ENCODE peak calls at places on chromosome 7, in nine cellular contexts. X is hepatocyte; N is CD4-positive, CD25-positive, alpha-beta regulatory T cell; I is body of pancreas; O is tibial artery; P is gastrocnemius medialis; V is right lobe of liver; E is spleen; W is heart left ventricle. K is an unnamed sample.

GRCh38 chr7:28136420-28136819 is 44.2 kb downstream of the JAZF1 start:
- DNase-seq in V (no peak), P (no peak), N (no peak), X (no peak), I (no peak), O (no peak), W (no peak), E (no peak), K (no peak)

GRCh38 chr7:108010377-108010776 is 7.4 kb upstream of the LAMB1 start:
- DNase-seq in V (no peak), W (no peak), I (no peak), E (no peak), O (no peak), N (no peak), P (no peak), X (no peak), K (no peak)

GRCh38 chr7:135758531-135758932 is 9.9 kb upstream of the FAM180A start:
- DNase-seq in I (no peak), V (no peak), X (no peak), N (no peak), W (peak), E (no peak), P (no peak), O (peak), K (peak)

GRCh38 chr7:91946549-91946948 is 5.9 kb downstream of the AKAP9 start:
- DNase-seq in X (no peak), V (no peak), W (no peak), O (no peak), N (no peak), P (no peak), I (no peak), E (no peak), K (no peak)

GRCh38 chr7:67470256-67470751 is 473.7 kb downstream of the TYW1 start:
- DNase-seq in P (no peak), E (no peak), I (no peak), W (no peak), X (peak), O (no peak), V (no peak), N (no peak), K (no peak)

GRCh38 chr7:134646425-134647305 is at the start of gene BPGM:
- DNase-seq in O (peak), P (peak), W (peak), X (peak), V (peak), I (peak), N (peak), E (peak), K (peak)

GRCh38 chr7:156169474-156170370 is 357.5 kb upstream of the SHH start:
- DNase-seq in E (no peak), P (no peak), I (no peak), O (no peak), V (no peak), N (no peak), X (no peak), W (no peak), K (no peak)

GRCh38 chr7:157409753-157410727 is 73.2 kb downstream of the DNAJB6 start:
- DNase-seq in O (no peak), E (peak), W (no peak), X (no peak), V (no peak), N (no peak), P (no peak), I (no peak), K (no peak)

GRCh38 chr7:134546903-134547737 is 1.8 kb upstream of the AKR1B15 start:
- DNase-seq in V (peak), X (peak), N (peak), O (peak), P (peak), W (peak), I (peak), E (peak), K (peak)

GRCh38 chr7:135859548-135859947 is 110.9 kb upstream of the FAM180A start:
- DNase-seq in O (no peak), I (no peak), E (no peak), P (no peak), X (no peak), N (no peak), V (no peak), W (no peak), K (no peak)

GRCh38 chr7:15783971-15784693 is 97.6 kb upstream of the MEOX2 start:
- DNase-seq in V (no peak), I (no peak), W (no peak), O (no peak), N (no peak), X (no peak), P (no peak), E (no peak), K (no peak)

GRCh38 chr7:24587853-24588252 is 14.6 kb downstream of the PALS2 start:
- DNase-seq in E (no peak), O (no peak), W (no peak), V (no peak), P (no peak), X (no peak), I (no peak), N (peak), K (peak)

GRCh38 chr7:133040617-133041016 is 41.3 kb downstream of the CHCHD3 start:
- DNase-seq in I (no peak), O (no peak), N (no peak), W (no peak), E (no peak), V (no peak), P (no peak), X (no peak), K (no peak)

GRCh38 chr7:117251687-117252086 is 71.2 kb downstream of the WNT2 start:
- DNase-seq in E (no peak), P (no peak), N (no peak), X (no peak), I (no peak), V (no peak), W (no peak), O (no peak), K (no peak)

GRCh38 chr7:155455132-155455693 is 2.7 kb upstream of the EN2 start:
- DNase-seq in I (no peak), N (no peak), O (no peak), X (no peak), P (no peak), V (no peak), W (no peak), E (peak), K (no peak)

GRCh38 chr7:155071121-155071651 is 1.1 kb downstream of the HTR5A start:
- DNase-seq in W (no peak), E (no peak), V (no peak), P (no peak), N (no peak), I (no peak), X (no peak), O (no peak), K (no peak)

GRCh38 chr7:95596183-95597135 is at the start of gene PDK4:
- DNase-seq in O (peak), X (peak), P (peak), I (peak), W (peak), N (no peak), V (peak), E (peak), K (peak)

GRCh38 chr7:49001610-49002033 is 77.3 kb downstream of the CDC14C start:
- DNase-seq in E (no peak), P (no peak), N (no peak), X (peak), I (peak), W (peak), O (no peak), V (no peak), K (peak)

GRCh38 chr7:124009321-124009720 is 23.5 kb downstream of the TMEM229A start:
- DNase-seq in X (no peak), O (no peak), E (no peak), N (no peak), I (no peak), V (no peak), W (no peak), P (no peak), K (no peak)

GRCh38 chr7:128963327-128963757 is 25.6 kb downstream of the IRF5 start:
- DNase-seq in N (no peak), O (no peak), X (no peak), I (no peak), V (no peak), P (no peak), W (no peak), E (no peak), K (no peak)

GRCh38 chr7:20825555-20825954 is 38.9 kb upstream of the SP8 start:
- DNase-seq in X (no peak), I (no peak), E (no peak), P (no peak), W (no peak), O (no peak), V (no peak), N (no peak), K (no peak)

GRCh38 chr7:70588610-70589009 is 543.3 kb upstream of the GALNT17 start:
- DNase-seq in V (no peak), P (no peak), I (no peak), N (no peak), X (no peak), O (no peak), E (no peak), W (no peak), K (no peak)

GRCh38 chr7:20330176-20330796 is 414 bp upstream of the ITGB8 start:
- DNase-seq in P (peak), W (peak), V (peak), X (peak), E (peak), N (no peak), O (peak), I (peak), K (no peak)

GRCh38 chr7:80357530-80357929 is 154.3 kb downstream of the GNAT3 start:
- DNase-seq in W (no peak), P (no peak), V (no peak), I (no peak), E (no peak), N (no peak), O (no peak), X (no peak), K (no peak)

GRCh38 chr7:150451097-150451793 is 815 bp downstream of the GIMAP8 start:
- DNase-seq in O (peak), V (peak), P (peak), W (peak), E (peak), N (peak), X (no peak), I (no peak), K (no peak)

GRCh38 chr7:6231184-6231583 is 41.2 kb downstream of the CYTH3 start:
- DNase-seq in W (no peak), P (no peak), N (no peak), O (no peak), X (no peak), I (no peak), V (no peak), E (no peak), K (no peak)

GRCh38 chr7:6228865-6229264 is 43.6 kb downstream of the CYTH3 start:
- DNase-seq in N (no peak), E (no peak), V (no peak), W (no peak), X (peak), I (no peak), P (no peak), O (no peak), K (no peak)

GRCh38 chr7:6226194-6226799 is 46.1 kb downstream of the CYTH3 start:
- DNase-seq in E (no peak), I (no peak), W (no peak), X (no peak), O (no peak), N (no peak), V (no peak), P (no peak), K (no peak)

GRCh38 chr7:6227294-6227846 is 45.1 kb downstream of the CYTH3 start:
- DNase-seq in E (no peak), N (no peak), V (no peak), P (no peak), X (peak), O (no peak), I (no peak), W (peak), K (no peak)

GRCh38 chr7:6228363-6228762 is 44.1 kb downstream of the CYTH3 start:
- DNase-seq in O (no peak), V (no peak), X (no peak), N (no peak), E (no peak), W (peak), P (no peak), I (no peak), K (no peak)
- H3K4me3 ChIP-seq in O (peak), V (no peak), X (no peak), N (no peak), E (no peak), W (no peak), P (no peak), I (no peak), K (no peak)

DNA sequence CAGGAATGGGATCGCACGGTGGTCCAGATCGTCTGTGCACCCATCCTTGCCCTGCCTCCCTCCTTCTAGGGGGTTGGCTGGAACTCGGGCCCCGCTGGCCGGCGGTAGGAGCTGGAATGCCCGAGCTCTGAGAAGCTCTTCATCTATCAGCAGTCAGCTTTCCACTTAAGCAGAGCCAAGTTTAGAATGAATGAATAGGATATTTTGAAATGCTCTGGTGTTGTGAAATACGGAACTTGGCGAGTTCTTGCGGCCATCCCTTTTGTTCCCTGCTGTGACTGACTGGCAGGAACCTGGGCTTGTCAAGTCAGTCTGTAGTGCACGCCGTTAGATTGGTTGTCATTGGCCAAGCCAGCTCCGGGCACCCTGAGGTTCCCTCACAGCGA is 33.3 kb downstream of the FOXK1 start:
- DNase-seq in W (peak), I (no peak), O (peak), P (peak), E (peak), X (no peak), N (no peak), V (peak), K (no peak)
- H3K4me3 ChIP-seq in W (no peak), I (no peak), O (no peak), P (peak), E (no peak), X (no peak), N (no peak), V (no peak), K (no peak)

GRCh38 chr7:104940023-104940710 is 73.8 kb upstream of the KMT2E start:
- DNase-seq in X (no peak), W (no peak), N (no peak), V (no peak), E (peak), I (no peak), P (no peak), O (no peak), K (no peak)
- H3K4me3 ChIP-seq in X (no peak), W (no peak), N (peak), V (no peak), E (no peak), I (no peak), P (no peak), O (no peak), K (no peak)

GRCh38 chr7:106865130-106866115 is at the start of gene PIK3CG:
- DNase-seq in N (peak), W (no peak), O (no peak), I (no peak), E (no peak), X (no peak), P (no peak), V (no peak), K (no peak)
- H3K4me3 ChIP-seq in N (peak), W (peak), O (peak), I (no peak), E (peak), X (no peak), P (peak), V (peak), K (no peak)

GRCh38 chr7:43646603-43647313 is 63.9 kb downstream of the STK17A start:
- DNase-seq in W (no peak), N (no peak), I (no peak), E (no peak), O (peak), X (no peak), V (no peak), P (no peak), K (no peak)
- H3K4me3 ChIP-seq in W (no peak), N (peak), I (no peak), E (no peak), O (peak), X (no peak), V (no peak), P (no peak), K (no peak)

GRCh38 chr7:125563557-125563956 is 633.9 kb upstream of the POT1 start:
- DNase-seq in V (no peak), X (no peak), P (no peak), E (peak), W (no peak), I (no peak), O (no peak), N (no peak), K (no peak)
- H3K4me3 ChIP-seq in V (no peak), X (no peak), P (no peak), E (no peak), W (no peak), I (no peak), O (no peak), N (no peak), K (no peak)

GRCh38 chr7:41698114-41698513 is 4.8 kb downstream of the INHBA start:
- DNase-seq in N (no peak), O (no peak), X (no peak), W (no peak), E (no peak), I (no peak), V (no peak), P (no peak), K (no peak)

GRCh38 chr7:41701068-41701467 is 1.8 kb downstream of the INHBA start:
- DNase-seq in N (no peak), O (no peak), P (no peak), V (no peak), X (no peak), W (no peak), I (no peak), E (no peak), K (no peak)

GRCh38 chr7:41698726-41699125 is 4.2 kb downstream of the INHBA start:
- DNase-seq in P (no peak), O (no peak), N (no peak), V (no peak), X (no peak), I (no peak), W (no peak), E (no peak), K (no peak)

GRCh38 chr7:41700044-41700471 is 2.8 kb downstream of the INHBA start:
- DNase-seq in O (no peak), N (no peak), E (no peak), P (no peak), X (no peak), I (no peak), W (no peak), V (no peak), K (no peak)

DNA sequence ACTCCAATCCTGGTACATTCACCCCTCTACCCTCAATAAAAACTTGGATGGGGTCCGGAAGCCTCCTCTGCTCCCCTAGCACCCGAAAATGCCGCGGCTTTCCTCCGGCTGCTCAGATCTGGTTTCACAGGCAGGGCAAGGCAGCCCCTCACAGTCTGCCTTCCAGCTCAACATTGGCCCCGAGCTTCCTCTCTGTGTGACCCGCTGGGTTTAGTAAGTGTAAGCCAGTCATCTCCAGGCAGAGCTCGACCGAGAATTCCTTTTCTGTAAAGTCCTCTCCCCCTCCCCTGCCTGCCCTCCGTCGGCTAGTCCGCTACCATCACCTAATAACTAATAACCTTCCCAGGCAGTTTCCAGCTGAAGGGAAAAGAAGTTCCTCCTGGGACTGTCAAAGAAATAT is 3.4 kb downstream of the INHBA start:
- DNase-seq in O (no peak), E (no peak), P (no peak), N (no peak), X (no peak), W (no peak), V (no peak), I (no peak), K (no peak)
- H3K4me3 ChIP-seq in O (peak), E (peak), P (peak), N (no peak), X (peak), W (peak), V (peak), I (no peak), K (peak)

DNA sequence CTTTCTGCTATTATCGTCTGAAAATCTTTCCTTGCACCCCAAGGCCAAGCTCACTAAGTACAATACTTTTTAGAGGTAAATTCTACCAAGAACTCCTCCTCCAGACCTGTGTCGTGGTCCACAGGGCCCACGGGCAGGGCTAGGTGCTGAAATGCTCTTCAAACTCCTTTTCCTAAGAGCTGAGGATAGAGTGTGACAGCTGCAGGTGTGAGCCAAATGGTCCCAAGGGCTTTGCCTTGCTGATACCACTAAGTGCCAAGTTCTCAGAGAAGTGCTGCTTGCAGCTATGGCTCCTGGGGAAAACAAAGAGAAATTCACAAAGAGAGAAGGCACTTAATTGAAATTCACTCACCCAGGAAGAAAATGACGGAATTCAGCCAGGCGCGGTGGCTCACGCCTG is 868.9 kb upstream of the AUTS2 start:
- DNase-seq in O (no peak), V (no peak), N (no peak), I (no peak), E (no peak), P (no peak), X (no peak), W (no peak), K (no peak)
- H3K4me3 ChIP-seq in O (no peak), V (no peak), N (no peak), I (no peak), E (no peak), P (no peak), X (no peak), W (no peak), K (no peak)

DNA sequence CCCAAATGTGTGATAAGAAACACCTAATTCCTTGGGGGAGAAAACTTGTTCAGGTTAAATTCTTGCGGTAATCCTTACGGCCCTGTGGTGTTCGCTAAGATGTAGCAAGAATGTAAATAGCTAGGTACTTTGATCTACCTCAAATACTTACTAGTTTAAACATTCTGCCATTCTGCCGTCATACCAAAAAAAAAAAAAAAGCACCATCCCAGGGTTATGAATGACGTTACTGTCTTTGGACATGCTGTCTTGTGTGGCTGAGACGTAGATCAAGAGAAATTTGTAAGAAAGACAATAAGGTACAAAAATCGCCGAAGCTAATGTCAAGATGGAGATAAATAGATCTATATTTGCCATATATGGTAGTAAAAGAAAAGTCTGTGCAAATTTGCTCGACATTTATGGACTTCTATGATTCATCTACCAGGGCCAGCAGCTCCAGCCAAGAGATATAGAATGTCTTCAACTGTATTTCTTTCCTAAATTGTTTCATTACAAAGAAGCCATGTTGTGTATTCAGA is 195.6 kb downstream of the CUX1 start:
- DNase-seq in I (no peak), W (no peak), O (no peak), V (no peak), X (peak), P (no peak), N (no peak), E (no peak), K (no peak)
- H3K4me3 ChIP-seq in I (no peak), W (no peak), O (no peak), V (no peak), X (no peak), P (no peak), N (no peak), E (no peak), K (no peak)

GRCh38 chr7:159239028-159239427 is 94.4 kb upstream of the VIPR2 start:
- DNase-seq in V (no peak), I (no peak), N (no peak), P (no peak), X (no peak), O (no peak), W (no peak), E (no peak), K (no peak)

GRCh38 chr7:159237022-159237421 is 92.4 kb upstream of the VIPR2 start:
- DNase-seq in I (no peak), W (no peak), N (no peak), E (no peak), P (no peak), V (no peak), O (no peak), X (no peak), K (no peak)

GRCh38 chr7:159246702-159247480 is 102.2 kb upstream of the VIPR2 start:
- DNase-seq in E (no peak), N (no peak), I (no peak), O (no peak), W (no peak), V (no peak), P (no peak), X (no peak), K (no peak)

DNA sequence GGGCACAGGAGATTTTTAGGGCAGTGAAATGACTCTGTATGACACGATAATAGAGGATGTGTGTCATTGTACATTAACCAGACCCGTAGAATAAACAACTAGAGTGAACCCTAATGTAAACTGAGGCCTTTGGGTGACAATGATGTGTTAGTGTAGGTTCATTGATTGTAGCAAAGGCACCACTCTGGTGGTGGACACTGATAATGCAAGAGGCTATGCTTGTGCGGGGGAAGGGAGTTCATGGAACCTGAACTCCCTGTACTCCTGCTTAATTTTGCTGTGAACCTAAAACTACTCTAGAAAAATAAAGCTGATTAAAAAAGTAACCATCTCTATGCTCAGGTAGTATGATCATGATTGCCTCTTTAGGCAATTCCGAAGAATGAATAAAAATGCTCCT is 96.3 kb upstream of the VIPR2 start:
- DNase-seq in P (no peak), V (no peak), I (no peak), W (no peak), E (no peak), N (no peak), X (no peak), O (no peak), K (no peak)
- H3K4me3 ChIP-seq in P (no peak), V (no peak), I (no peak), W (no peak), E (no peak), N (no peak), X (no peak), O (no peak), K (no peak)